ENCODE peak calls at places on chromosomes 12 and 14, in eight cellular contexts. Y, N, K, B, R, F, O and M are unnamed samples. For H4K20me1, the result is how much of the 10 kb centered on the place peaks cover.

GRCh38 chr12:19432309-19433170 is 6.8 kb upstream of the AEBP2 start:
- DNase-seq in R (no peak), Y (no peak), N (no peak), K (no peak), B (no peak), F (no peak), O (no peak), M (peak)

GRCh38 chr14:31360919-31361662 is 59.3 kb downstream of the HEATR5A start:
- DNase-seq in K (no peak), Y (no peak), F (peak), O (peak), N (peak), B (no peak), R (peak), M (peak)

GRCh38 chr12:16520328-16520727 is 85.6 kb downstream of the LMO3 start:
- DNase-seq in B (no peak), Y (no peak), N (peak), F (no peak), K (no peak), R (peak), O (peak), M (peak)

GRCh38 chr12:32120419-32120818 is 13.8 kb downstream of the BICD1 start:
- DNase-seq in F (no peak), N (no peak), K (no peak), B (no peak), R (peak), O (no peak), Y (peak), M (no peak)

GRCh38 chr12:131990066-131990979 is 40.6 kb downstream of the EP400 start:
- DNase-seq in O (no peak), N (no peak), F (no peak), Y (peak), R (peak), B (no peak), K (no peak), M (no peak)

GRCh38 chr14:103896578-103896977 is 31.7 kb upstream of the TDRD9 start:
- DNase-seq in Y (no peak), K (no peak), B (no peak), N (no peak), R (no peak), F (no peak), O (no peak), M (no peak)

GRCh38 chr12:120367924-120368788 is 808 bp downstream of the MSI1 start:
- DNase-seq in Y (peak), O (peak), K (no peak), B (no peak), N (peak), F (no peak), R (peak), M (peak)

GRCh38 chr12:29883558-29883957 is 99.8 kb upstream of the TMTC1 start:
- DNase-seq in F (no peak), O (no peak), K (no peak), N (no peak), R (no peak), B (no peak), Y (no peak), M (no peak)

GRCh38 chr12:74770552-74770951 is 232.9 kb downstream of the ATXN7L3B start:
- DNase-seq in K (no peak), F (peak), Y (no peak), R (peak), O (no peak), B (no peak), N (no peak), M (no peak)

GRCh38 chr12:55931780-55932545 is 1.0 kb downstream of the DGKA start:
- DNase-seq in K (peak), R (peak), Y (peak), F (no peak), N (peak), B (no peak), O (no peak), M (peak)

GRCh38 chr12:94872671-94873367 is 130.7 kb downstream of the NDUFA12 start:
- DNase-seq in K (no peak), B (no peak), R (no peak), Y (peak), F (no peak), O (no peak), N (no peak), M (peak)

GRCh38 chr14:101588286-101588975 is 27.1 kb downstream of the DIO3 start:
- DNase-seq in B (no peak), O (no peak), F (no peak), K (no peak), Y (no peak), R (no peak), N (no peak), M (peak)

GRCh38 chr12:52327830-52328500 is 6.8 kb upstream of the KRT83 start:
- DNase-seq in F (no peak), N (no peak), O (no peak), B (no peak), Y (no peak), K (no peak), R (no peak), M (no peak)

GRCh38 chr12:29043069-29043468 is 106.0 kb upstream of the FAR2 start:
- DNase-seq in R (peak), K (no peak), F (peak), N (peak), O (no peak), B (no peak), Y (no peak), M (peak)

GRCh38 chr14:22545842-22546721 is 42.9 kb downstream of the DAD1 start:
- DNase-seq in B (no peak), O (no peak), K (no peak), N (peak), Y (no peak), R (peak), F (peak), M (peak)

GRCh38 chr12:69655616-69656336 is 43.3 kb downstream of the BEST3 start:
- DNase-seq in B (peak), N (peak), O (peak), R (peak), Y (no peak), K (no peak), F (peak), M (peak)

GRCh38 chr14:50666772-50667490 is 1.2 kb downstream of the SAV1 start:
- DNase-seq in O (peak), Y (peak), B (peak), N (peak), K (peak), F (peak), R (peak), M (peak)

GRCh38 chr12:9273276-9273675 is 65.1 kb upstream of the PZP start:
- DNase-seq in N (peak), K (no peak), R (peak), O (peak), Y (no peak), F (peak), B (no peak), M (peak)

GRCh38 chr12:81644503-81644902 is 114.6 kb downstream of the PPFIA2 start:
- DNase-seq in Y (peak), B (peak), N (peak), R (peak), F (peak), K (no peak), O (peak), M (no peak)

GRCh38 chr14:57737598-57737997 is 128.3 kb downstream of the SLC35F4 start:
- DNase-seq in K (no peak), O (no peak), Y (no peak), N (no peak), R (no peak), B (no peak), F (no peak), M (no peak)

GRCh38 chr14:89283327-89284060 is 133.5 kb downstream of the FOXN3 start:
- DNase-seq in N (no peak), F (no peak), B (no peak), R (no peak), Y (no peak), K (no peak), O (no peak), M (no peak)

GRCh38 chr12:92077530-92077929 is 68.1 kb downstream of the BTG1 start:
- DNase-seq in F (no peak), O (no peak), Y (no peak), K (no peak), B (no peak), R (no peak), N (no peak), M (no peak)

GRCh38 chr14:106417224-106418049 is 891.1 kb downstream of the TMEM121 start:
- DNase-seq in Y (peak), B (peak), K (no peak), R (no peak), O (no peak), N (peak), F (no peak), M (no peak)

GRCh38 chr12:96623818-96624217 is 134.4 kb downstream of the CFAP54 start:
- DNase-seq in R (no peak), F (no peak), N (no peak), B (no peak), Y (no peak), K (no peak), O (no peak), M (no peak)
- H3K4me2 ChIP-seq in R (no peak), F (no peak), N (no peak), B (no peak), Y (no peak), K (no peak), O (no peak), M (no peak)

GRCh38 chr12:97309921-97310320 is 152.7 kb upstream of the RMST start:
- DNase-seq in F (no peak), B (no peak), N (no peak), O (no peak), R (no peak), Y (no peak), K (no peak), M (no peak)
- H4K20me1 ChIP-seq in F (under half), B (under half), N (under half), O (under half), R (under half), Y (under half), K (under half), M (under half)

GRCh38 chr12:7877421-7877820 is 4.7 kb upstream of the SLC2A14 start:
- DNase-seq in K (no peak), B (no peak), F (no peak), R (no peak), Y (no peak), N (no peak), O (no peak), M (no peak)

GRCh38 chr12:7870335-7870734 is 2.4 kb downstream of the SLC2A14 start:
- DNase-seq in O (no peak), R (no peak), F (no peak), N (no peak), B (no peak), Y (no peak), K (no peak), M (no peak)

GRCh38 chr12:7869137-7869536 is 3.6 kb downstream of the SLC2A14 start:
- DNase-seq in K (no peak), N (peak), B (no peak), F (peak), O (peak), Y (no peak), R (peak), M (no peak)

GRCh38 chr12:7868391-7868790 is 4.3 kb downstream of the SLC2A14 start:
- DNase-seq in K (no peak), B (no peak), R (peak), F (peak), Y (no peak), N (peak), O (peak), M (peak)

GRCh38 chr12:7872565-7873304 is at the start of gene SLC2A14:
- DNase-seq in K (no peak), F (no peak), N (no peak), Y (peak), O (no peak), B (no peak), R (peak), M (peak)
- H3K4me2 ChIP-seq in K (no peak), F (no peak), N (no peak), Y (peak), O (peak), B (no peak), R (peak), M (peak)

GRCh38 chr14:95442016-95442632 is 74.3 kb downstream of the SYNE3 start:
- DNase-seq in B (no peak), N (no peak), K (no peak), R (no peak), O (no peak), F (no peak), Y (no peak), M (no peak)
- H4K20me1 ChIP-seq in B (under half), N (under half), K (under half), R (under half), O (under half), F (under half), Y (under half), M (under half)